ENCODE peak calls at places on chromosomes 5 and 9, in eight cellular contexts. G, A, M, W, P, Y, H and O are unnamed samples.
A peak's percentile ranks its signal among the peaks of the same experiment; 100 is the strongest.

GRCh38 chr9:97721396-97721795 is 24.3 kb upstream of the XPA start:
- DNase-seq in G (no peak), A (no peak), M (peak; percentile 25), W (no peak), P (no peak), Y (no peak), H (no peak), O (no peak)

GRCh38 chr9:114072181-114073140 is 5.6 kb downstream of the AMBP start:
- DNase-seq in G (peak; percentile 70), A (peak; percentile 30), M (peak; percentile 26), W (peak; percentile 79), P (no peak), Y (peak; percentile 51), H (no peak), O (no peak)

GRCh38 chr5:74016373-74016772 is 390.4 kb downstream of the ARHGEF28 start:
- DNase-seq in G (no peak), A (no peak), M (no peak), W (no peak), P (no peak), Y (no peak), H (no peak), O (no peak)

GRCh38 chr5:131423056-131423455 is 159.2 kb downstream of the CDC42SE2 start:
- DNase-seq in G (peak; percentile 65), A (no peak), M (peak; percentile 71), W (no peak), P (no peak), Y (no peak), H (peak; percentile 4), O (no peak)

GRCh38 chr5:87081511-87082372 is 185.9 kb upstream of the RASA1 start:
- DNase-seq in G (no peak), A (no peak), M (no peak), W (no peak), P (peak; percentile 68), Y (peak; percentile 41), H (no peak), O (no peak)

GRCh38 chr5:88251048-88251711 is 17.5 kb downstream of the TMEM161B start:
- DNase-seq in G (no peak), A (no peak), M (peak; percentile 84), W (no peak), P (no peak), Y (no peak), H (no peak), O (no peak)

GRCh38 chr5:143173139-143173889 is 230.2 kb downstream of the NR3C1 start:
- DNase-seq in G (no peak), A (no peak), M (no peak), W (no peak), P (no peak), Y (no peak), H (no peak), O (no peak)

GRCh38 chr5:33166971-33167370 is 273.8 kb upstream of the TARS1 start:
- DNase-seq in G (no peak), A (no peak), M (no peak), W (no peak), P (no peak), Y (no peak), H (no peak), O (no peak)

GRCh38 chr5:88729476-88730182 is 153.4 kb downstream of the MEF2C start:
- DNase-seq in G (peak; percentile 86), A (peak; percentile 77), M (peak; percentile 91), W (peak; percentile 70), P (peak; percentile 74), Y (peak; percentile 68), H (no peak), O (peak; percentile 47)

GRCh38 chr5:171444582-171444981 is 25.1 kb downstream of the FGF18 start:
- DNase-seq in G (no peak), A (peak; percentile 81), M (peak; percentile 33), W (no peak), P (no peak), Y (no peak), H (no peak), O (no peak)

GRCh38 chr5:7850533-7851239 is at the start of gene CFAP90:
- DNase-seq in G (peak; percentile 60), A (peak; percentile 34), M (peak; percentile 66), W (peak; percentile 12), P (no peak), Y (peak; percentile 29), H (no peak), O (no peak)

GRCh38 chr9:6433405-6433804 is 20.4 kb downstream of the UHRF2 start:
- DNase-seq in G (peak; percentile 47), A (peak; percentile 68), M (peak; percentile 62), W (no peak), P (no peak), Y (no peak), H (no peak), O (no peak)

GRCh38 chr9:89978185-89978584 is 373.4 kb downstream of the GADD45G start:
- DNase-seq in G (peak; percentile 16), A (peak; percentile 34), M (peak; percentile 35), W (no peak), P (no peak), Y (no peak), H (no peak), O (no peak)

GRCh38 chr9:127105805-127106492 is 16.5 kb downstream of the ANGPTL2 start:
- DNase-seq in G (no peak), A (no peak), M (peak; percentile 18), W (no peak), P (no peak), Y (no peak), H (no peak), O (no peak)

GRCh38 chr9:121620777-121621437 is 30.5 kb upstream of the DAB2IP start:
- DNase-seq in G (peak; percentile 48), A (peak; percentile 31), M (peak; percentile 52), W (peak; percentile 53), P (no peak), Y (no peak), H (no peak), O (no peak)

GRCh38 chr9:71685394-71685793 is 82.9 kb downstream of the CEMIP2 start:
- DNase-seq in G (no peak), A (no peak), M (no peak), W (no peak), P (peak; percentile 40), Y (peak; percentile 32), H (no peak), O (no peak)

GRCh38 chr9:115115117-115115880 is 2.7 kb downstream of the TNC start:
- DNase-seq in G (no peak), A (peak; percentile 67), M (no peak), W (no peak), P (no peak), Y (no peak), H (no peak), O (no peak)

GRCh38 chr5:55327281-55327680 is 19.5 kb downstream of the MTREX start:
- DNase-seq in G (no peak), A (no peak), M (no peak), W (no peak), P (no peak), Y (no peak), H (no peak), O (no peak)

GRCh38 chr9:19485193-19485592 is 76.4 kb downstream of the ACER2 start:
- DNase-seq in G (no peak), A (peak; percentile 58), M (no peak), W (no peak), P (no peak), Y (no peak), H (no peak), O (no peak)

GRCh38 chr5:135398855-135399837 is at the start of gene MACROH2A1:
- DNase-seq in G (peak; percentile 89), A (peak; percentile 83), M (peak; percentile 85), W (peak; percentile 88), P (peak; percentile 89), Y (peak; percentile 90), H (peak; percentile 49), O (no peak)

DNA sequence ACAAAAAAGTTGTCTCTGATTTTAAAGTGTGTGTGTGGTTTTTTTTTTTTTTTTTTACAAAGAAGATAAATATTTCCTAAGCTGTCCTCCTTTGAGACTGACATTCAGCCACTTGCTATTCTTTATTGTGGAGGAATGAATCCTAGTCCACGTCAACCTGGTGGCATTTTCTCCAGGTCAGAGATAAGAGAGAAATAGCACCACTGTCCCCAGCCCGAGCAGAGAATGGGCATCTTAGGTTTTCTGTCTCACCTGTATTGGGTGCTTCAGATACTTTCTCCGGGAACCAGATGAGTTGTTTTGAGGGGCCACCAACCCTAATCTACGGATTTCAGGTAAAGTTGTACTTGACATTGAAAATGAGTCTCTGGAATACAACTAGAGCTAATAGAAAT is 1.4 kb downstream of the ITGA2 start:
- DNase-seq in G (no peak), A (no peak), M (no peak), W (no peak), P (no peak), Y (no peak), H (no peak), O (no peak)
- H3K4me3 ChIP-seq in G (peak overlapping the region; percentile 81), A (peak overlapping the region; percentile 85), M (peak overlapping the region; percentile 80), W (peak overlapping the region; percentile 74), P (no peak overlapping the region), Y (peak overlapping the region; percentile 70), H (peak overlapping the region; percentile 74), O (peak overlapping the region; percentile 81)

GRCh38 chr5:150357326-150358260 is at the start of gene TCOF1:
- DNase-seq in G (peak; percentile 95), A (peak; percentile 98), M (peak; percentile 96), W (peak; percentile 98), P (peak; percentile 97), Y (peak; percentile 99), H (peak; percentile 76), O (peak; percentile 60)
- H3K4me3 ChIP-seq in G (peak within 1 kb of the TSS; percentile 83), A (peak within 1 kb of the TSS; percentile 77), M (peak within 1 kb of the TSS; percentile 71), W (peak within 1 kb of the TSS; percentile 84), P (peak within 1 kb of the TSS; percentile 88), Y (peak within 1 kb of the TSS; percentile 89), H (peak within 1 kb of the TSS; percentile 78), O (peak within 1 kb of the TSS; percentile 78)

DNA sequence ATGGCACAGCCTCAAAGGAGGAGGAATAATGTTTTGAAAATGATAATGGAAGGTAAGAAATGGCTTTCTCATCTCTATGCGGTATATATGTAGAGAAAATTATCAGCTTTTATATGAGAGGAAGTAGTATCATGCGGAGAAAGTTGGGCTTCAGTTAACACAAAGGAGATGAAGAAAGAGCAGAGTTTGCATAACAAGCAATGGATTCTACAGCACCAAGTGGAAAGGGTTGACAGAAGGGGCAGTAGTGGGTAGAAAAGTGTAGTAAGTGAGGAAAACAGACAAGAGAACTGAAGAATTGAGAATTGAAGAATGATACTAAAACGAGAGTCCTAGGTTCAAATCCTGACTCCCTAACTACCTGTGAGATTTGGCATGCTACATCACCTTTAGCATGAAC is 51.0 kb downstream of the GNG10 start:
- DNase-seq in G (no peak), A (no peak), M (no peak), W (no peak), P (no peak), Y (no peak), H (no peak), O (no peak)
- H3K4me3 ChIP-seq in G (no peak overlapping the region), A (no peak overlapping the region), M (no peak overlapping the region), W (no peak overlapping the region), P (no peak overlapping the region), Y (no peak overlapping the region), H (no peak overlapping the region), O (no peak overlapping the region)

DNA sequence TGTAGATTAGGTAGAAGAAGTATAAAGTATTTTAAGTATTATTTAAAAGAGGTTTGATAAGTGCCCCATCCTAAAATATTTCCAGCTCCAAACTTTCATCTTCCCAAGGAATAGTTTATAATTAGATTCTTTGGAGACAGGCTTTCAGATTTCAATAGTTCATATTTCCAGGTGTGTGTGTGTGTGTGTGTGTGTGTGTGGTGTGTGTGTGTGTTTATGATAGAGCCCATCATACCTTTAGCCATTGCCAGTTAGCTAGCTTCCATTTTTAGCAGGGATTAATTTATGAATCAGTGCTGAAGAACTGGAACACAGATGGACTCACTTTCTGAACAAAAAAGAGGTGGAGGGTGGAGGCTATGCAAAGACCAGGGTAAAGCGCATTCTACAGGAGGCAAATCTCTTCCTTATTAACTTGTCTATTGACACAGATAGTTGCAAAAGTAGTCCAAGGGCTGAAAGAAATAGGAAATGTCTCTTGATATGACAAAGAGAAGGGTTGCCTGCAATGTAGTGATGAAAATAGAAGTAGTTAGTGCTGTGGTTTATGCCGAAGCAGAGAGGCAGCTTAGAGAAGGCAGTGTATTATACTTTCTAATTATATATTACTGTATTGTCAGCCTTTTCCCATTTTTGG is 301.1 kb downstream of the MAN2A1 start:
- DNase-seq in G (no peak), A (no peak), M (no peak), W (no peak), P (no peak), Y (no peak), H (no peak), O (no peak)
- H3K4me3 ChIP-seq in G (no peak overlapping the region), A (no peak overlapping the region), M (no peak overlapping the region), W (no peak overlapping the region), P (no peak overlapping the region), Y (no peak overlapping the region), H (no peak overlapping the region), O (no peak overlapping the region)